ENCODE peak calls at places on chromosomes 3 and 15, in four cellular contexts. V is ovary, G is GM23248, O is A673. J is an unnamed sample.

GRCh38 chr3:149466192-149466591 is 8.3 kb upstream of the TM4SF4 start:
- DNase-seq in G (peak; percentile 89), O (no peak), V (no peak), J (no peak)

GRCh38 chr3:454986-455385 is 258.4 kb downstream of the CHL1 start:
- DNase-seq in G (no peak), V (no peak), O (no peak), J (no peak)

GRCh38 chr3:188400494-188401243 is 246.7 kb downstream of the LPP start:
- DNase-seq in O (no peak), G (no peak), V (no peak), J (no peak)

GRCh38 chr15:43795197-43795596 is 3.1 kb downstream of the SERF2 start:
- DNase-seq in G (no peak), O (no peak), V (no peak), J (no peak)

GRCh38 chr15:70777156-70777926 is 14.0 kb upstream of the UACA start:
- DNase-seq in G (peak; percentile 50), V (no peak), O (no peak), J (no peak)

GRCh38 chr15:66189291-66189690 is 64.3 kb downstream of the MEGF11 start:
- DNase-seq in V (no peak), G (no peak), O (no peak), J (no peak)

GRCh38 chr3:29064085-29064484 is 216.8 kb upstream of the RBMS3 start:
- DNase-seq in V (no peak), G (peak; percentile 54), O (peak; percentile 78), J (no peak)

GRCh38 chr15:30008156-30008555 is 74.6 kb upstream of the GOLGA8J start:
- DNase-seq in O (no peak), G (no peak), V (no peak), J (no peak)

GRCh38 chr15:60526127-60526616 is 47.2 kb upstream of the ICE2 start:
- DNase-seq in O (no peak), G (no peak), V (no peak), J (no peak)

GRCh38 chr3:40086890-40087884 is 222.3 kb upstream of the EIF1B start:
- DNase-seq in O (no peak), G (peak; percentile 70), V (no peak), J (no peak)

GRCh38 chr3:186165331-186165730 is 56.4 kb upstream of the ETV5 start:
- DNase-seq in O (no peak), V (no peak), G (no peak), J (no peak)

GRCh38 chr3:124885466-124886167 is 1.5 kb downstream of the ITGB5 start:
- DNase-seq in O (peak; percentile 86), G (peak; percentile 87), V (no peak), J (no peak)

GRCh38 chr3:156812521-156813335 is 13.4 kb upstream of the LEKR1 start:
- DNase-seq in V (no peak), O (no peak), G (peak; percentile 68), J (no peak)

GRCh38 chr3:30702038-30702437 is 95.6 kb downstream of the TGFBR2 start:
- DNase-seq in O (no peak), G (no peak), V (no peak), J (no peak)

GRCh38 chr3:51057111-51057510 is 328.0 kb upstream of the MANF start:
- DNase-seq in G (peak; percentile 8), V (no peak), O (no peak), J (no peak)

GRCh38 chr3:133803474-133803873 is 2.1 kb upstream of the SRPRB start:
- DNase-seq in G (no peak), V (no peak), O (no peak), J (no peak)

GRCh38 chr3:72161870-72162617 is 377.1 kb upstream of the PROK2 start:
- DNase-seq in V (peak; percentile 42), O (no peak), G (peak; percentile 58), J (no peak)

GRCh38 chr15:85155360-85155759 is 173.7 kb downstream of the PDE8A start:
- DNase-seq in V (no peak), O (no peak), G (no peak), J (no peak)

GRCh38 chr3:10646531-10647335 is 141.3 kb upstream of the ATP2B2 start:
- DNase-seq in G (no peak), O (no peak), V (no peak), J (no peak)

GRCh38 chr3:16883057-16883725 is 1.6 kb upstream of the PLCL2 start:
- DNase-seq in O (no peak), G (peak; percentile 73), V (peak; percentile 35), J (no peak)

GRCh38 chr3:126101521-126101982 is 17.6 kb upstream of the SLC41A3 start:
- DNase-seq in V (no peak), O (no peak), G (no peak), J (no peak)

GRCh38 chr15:45314960-45315359 is 62.9 kb downstream of the SLC28A2 start:
- DNase-seq in O (peak; percentile 72), V (no peak), G (no peak), J (no peak)

DNA sequence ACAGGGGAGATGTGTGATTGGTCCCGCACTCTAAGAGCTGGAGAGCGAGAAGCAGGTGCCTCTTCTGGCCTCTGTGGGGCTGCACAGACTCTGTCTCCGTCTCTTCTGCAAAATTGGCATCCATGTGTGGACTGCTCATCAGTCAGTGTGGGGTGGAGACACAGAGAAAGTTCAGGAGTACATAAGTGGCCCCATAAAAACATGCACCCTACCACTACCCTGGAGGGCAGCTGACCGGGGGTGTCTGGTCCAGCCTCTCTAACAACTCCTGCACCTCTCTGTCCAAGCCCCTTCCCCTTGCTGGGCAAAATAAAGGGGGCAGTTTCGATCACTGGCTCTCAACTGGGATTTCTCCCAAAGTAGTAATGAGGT is 76.6 kb downstream of the TAMM41 start:
- DNase-seq in O (no peak), V (no peak), G (peak; percentile 28), J (no peak)
- H3K4me3 ChIP-seq in O (no peak overlapping the region), V (no peak overlapping the region), G (peak overlapping the region; percentile 41), J (no peak overlapping the region)

DNA sequence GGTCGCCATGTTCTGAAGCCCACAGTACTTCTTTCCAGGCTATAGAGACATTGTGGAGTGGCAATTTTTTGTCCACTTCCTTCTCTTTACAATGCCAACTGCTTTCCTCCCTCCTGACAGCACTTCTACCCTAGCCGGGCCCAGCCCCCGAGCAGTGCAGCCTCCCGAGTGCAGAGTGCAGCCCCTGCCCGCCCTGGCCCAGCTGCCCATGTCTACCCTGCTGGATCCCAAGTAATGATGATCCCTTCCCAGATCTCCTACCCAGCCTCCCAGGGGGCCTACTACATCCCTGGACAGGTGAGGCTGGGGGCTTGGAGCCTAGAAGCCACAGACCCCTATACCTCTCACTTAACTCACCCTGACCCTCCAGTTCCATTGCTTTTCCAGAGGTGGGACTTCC is 2.8 kb downstream of the EIF4G1 start:
- DNase-seq in O (no peak), G (no peak), V (no peak), J (no peak)
- H3K27me3 ChIP-seq in O (no peaks in the 10 kb centered on the region), G (no peaks in the 10 kb centered on the region), V (no peaks in the 10 kb centered on the region), J (no peaks in the 10 kb centered on the region)

GRCh38 chr3:58394339-58394738 is 39.3 kb downstream of the PDHB start:
- DNase-seq in O (no peak), V (no peak), G (no peak), J (no peak)
- H3K36me3 ChIP-seq in O (peaks cover 5% of the 10 kb centered on the region), V (no peaks in the 10 kb centered on the region), G (peaks cover 32% of the 10 kb centered on the region), J (no peaks in the 10 kb centered on the region)

GRCh38 chr3:67683522-67683921 is 29.1 kb upstream of the SUCLG2 start:
- DNase-seq in V (no peak), O (no peak), G (no peak), J (no peak)
- H3K4me3 ChIP-seq in V (no peak overlapping the region), O (no peak overlapping the region), G (no peak overlapping the region), J (no peak overlapping the region)